ENCODE peak calls at places on chromosomes 11 and 22, in six cellular contexts. T is K562, E is A549, L is endothelial cell of umbilical vein, D is H1, Z is WTC11. I is an unnamed sample.

GRCh38 chr22:29964777-29965176 is 81.8 kb downstream of the MTMR3 start:
- DNase-seq in L (no peak), T (no peak), Z (no peak), E (no peak), D (no peak), I (no peak)

GRCh38 chr11:12403122-12403994 is 26.0 kb downstream of the PARVA start:
- DNase-seq in E (no peak), T (no peak), D (no peak), L (no peak), Z (no peak), I (no peak)

GRCh38 chr11:120801801-120802689 is 221.9 kb upstream of the TBCEL start:
- DNase-seq in T (peak; percentile 71), L (peak; percentile 58), D (peak; percentile 25), Z (peak; percentile 83), E (peak; percentile 38), I (peak; percentile 28)

GRCh38 chr11:67998150-67999045 is 5.5 kb downstream of the UNC93B1 start:
- DNase-seq in L (no peak), Z (no peak), E (no peak), D (no peak), T (no peak), I (no peak)

GRCh38 chr11:71267807-71268421 is 15.5 kb upstream of the SHANK2 start:
- DNase-seq in D (no peak), E (no peak), Z (no peak), L (no peak), T (no peak), I (no peak)

GRCh38 chr11:103091024-103091423 is 936 bp downstream of the DCUN1D5 start:
- DNase-seq in L (peak; percentile 29), Z (no peak), D (no peak), E (peak; percentile 22), T (no peak), I (peak; percentile 12)

GRCh38 chr22:44625981-44626687 is 75.9 kb upstream of the PRR5 start:
- DNase-seq in D (peak; percentile 31), L (peak; percentile 62), Z (peak; percentile 84), T (peak; percentile 70), E (peak; percentile 55), I (peak; percentile 51)

GRCh38 chr11:95284057-95285052 is 53.4 kb upstream of the SESN3 start:
- DNase-seq in D (no peak), L (no peak), Z (no peak), T (no peak), E (no peak), I (no peak)

GRCh38 chr22:40401532-40401931 is 31.1 kb downstream of the SGSM3 start:
- DNase-seq in Z (no peak), T (no peak), E (no peak), D (no peak), L (no peak), I (no peak)

GRCh38 chr11:28581286-28582242 is 473.4 kb downstream of the METTL15 start:
- DNase-seq in L (no peak), T (no peak), E (no peak), Z (peak; percentile 17), D (no peak), I (no peak)

GRCh38 chr22:37330200-37331033 is 48.1 kb downstream of the CYTH4 start:
- DNase-seq in D (peak; percentile 69), T (peak; percentile 72), Z (peak; percentile 91), E (peak; percentile 87), L (peak; percentile 48), I (peak; percentile 88)

GRCh38 chr11:61092280-61092766 is 10.0 kb upstream of the CD5 start:
- DNase-seq in L (no peak), E (no peak), Z (no peak), T (no peak), D (no peak), I (no peak)

GRCh38 chr11:121800704-121801516 is 315.1 kb downstream of the BLID start:
- DNase-seq in E (no peak), T (no peak), Z (peak; percentile 79), L (no peak), D (peak; percentile 70), I (no peak)

GRCh38 chr11:8222820-8223512 is 40.7 kb downstream of the LMO1 start:
- DNase-seq in E (no peak), Z (no peak), D (no peak), T (no peak), L (no peak), I (no peak)

GRCh38 chr11:267491-267994 is 10.7 kb upstream of the NLRP6 start:
- DNase-seq in E (peak; percentile 61), D (no peak), T (peak; percentile 73), Z (no peak), L (no peak), I (no peak)

GRCh38 chr11:60785136-60785535 is at the start of gene MS4A10:
- DNase-seq in E (no peak), T (no peak), D (no peak), Z (no peak), L (no peak), I (no peak)

GRCh38 chr11:120682866-120683265 is 171.3 kb downstream of the GRIK4 start:
- DNase-seq in E (no peak), T (no peak), Z (no peak), D (no peak), L (no peak), I (no peak)

GRCh38 chr11:129489254-129489653 is 113.6 kb downstream of the BARX2 start:
- DNase-seq in D (no peak), Z (no peak), L (no peak), E (no peak), T (no peak), I (no peak)

GRCh38 chr11:107215006-107215405 is 196.7 kb upstream of the GUCY1A2 start:
- DNase-seq in E (no peak), D (no peak), Z (no peak), L (no peak), T (no peak), I (no peak)

GRCh38 chr22:25051073-25051472 is 98.6 kb downstream of the KIAA1671 start:
- DNase-seq in T (peak; percentile 27), E (peak; percentile 35), Z (peak; percentile 37), D (no peak), L (no peak), I (no peak)

GRCh38 chr11:73654482-73655021 is 8.2 kb downstream of the PLEKHB1 start:
- DNase-seq in Z (no peak), D (no peak), E (no peak), T (no peak), L (no peak), I (peak; percentile 78)

GRCh38 chr11:116294630-116295029 is 478.2 kb downstream of the BUD13 start:
- DNase-seq in Z (no peak), T (no peak), D (no peak), E (peak; percentile 10), L (peak; percentile 35), I (peak; percentile 39)

GRCh38 chr22:38835888-38836301 is 7.9 kb downstream of the NPTXR start:
- DNase-seq in E (no peak), Z (no peak), D (no peak), L (no peak), T (no peak), I (no peak)

GRCh38 chr11:111944139-111944538 is 7.0 kb downstream of the DIXDC1 start:
- DNase-seq in T (no peak), E (peak; percentile 53), D (no peak), L (peak; percentile 76), Z (no peak), I (peak; percentile 29)

GRCh38 chr22:31289335-31289734 is 3.0 kb downstream of the PIK3IP1 start:
- DNase-seq in D (no peak), L (no peak), E (no peak), T (no peak), Z (no peak), I (no peak)

GRCh38 chr11:69002743-69003231 is 10.3 kb downstream of the MRGPRF start:
- DNase-seq in T (no peak), D (no peak), Z (peak; percentile 8), E (no peak), L (no peak), I (no peak)

GRCh38 chr22:37303821-37304274 is 21.5 kb downstream of the CYTH4 start:
- DNase-seq in T (peak; percentile 40), D (no peak), L (peak; percentile 78), Z (no peak), E (peak; percentile 67), I (peak; percentile 32)

GRCh38 chr22:40541300-40541699 is 95.2 kb downstream of the MRTFA start:
- DNase-seq in E (no peak), D (no peak), T (no peak), L (no peak), Z (no peak), I (no peak)

GRCh38 chr11:95829580-95830259 is 39.4 kb downstream of the CEP57 start:
- DNase-seq in Z (no peak), E (no peak), D (no peak), L (no peak), T (no peak), I (no peak)

GRCh38 chr11:123740787-123741158 is 687 bp downstream of the ZNF202 start:
- DNase-seq in T (no peak), Z (no peak), D (no peak), L (no peak), E (no peak), I (no peak)

GRCh38 chr22:38738475-38739070 is 17.2 kb downstream of the SUN2 start:
- DNase-seq in E (no peak), Z (no peak), D (no peak), T (no peak), L (no peak), I (no peak)

GRCh38 chr11:48020092-48020755 is 39.9 kb downstream of the PTPRJ start:
- DNase-seq in Z (no peak), L (peak; percentile 48), D (no peak), E (no peak), T (no peak), I (no peak)

GRCh38 chr11:6437993-6438392 is 2.8 kb downstream of the HPX start:
- DNase-seq in E (no peak), L (no peak), D (no peak), Z (no peak), T (no peak), I (no peak)
- TF ChIP-seq JUN in E (no peak), L (no peak), D (no peak), Z (no peak), T (no peak), I (no peak)

DNA sequence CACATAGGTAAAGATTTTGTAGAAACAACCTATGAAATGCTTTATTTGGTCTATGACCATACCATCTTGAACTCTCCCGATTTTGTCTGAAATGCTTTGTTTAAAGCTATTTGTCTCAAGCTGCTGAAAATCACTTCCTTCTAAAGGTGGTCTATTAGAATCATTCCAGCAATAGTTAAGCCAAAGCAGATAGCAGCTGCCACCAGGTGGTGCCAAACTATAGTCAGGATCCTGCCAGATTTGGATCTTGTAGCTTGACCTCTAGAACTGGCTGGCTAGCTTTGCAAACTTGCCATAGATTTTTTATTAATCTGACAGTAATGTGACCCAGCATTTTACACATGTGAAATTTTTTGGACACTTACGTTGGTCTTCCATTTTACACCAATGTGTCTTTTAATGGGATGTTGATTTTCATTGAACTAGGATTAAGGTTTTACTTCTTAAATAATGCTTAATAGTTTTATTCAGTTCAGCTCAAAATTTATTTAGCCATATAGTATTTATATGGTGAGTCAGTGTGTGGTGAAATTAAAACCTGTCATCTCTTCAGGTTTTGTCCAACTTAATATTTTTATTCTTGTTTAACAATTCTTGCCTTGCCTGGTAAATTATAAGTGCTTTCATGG is 19.7 kb downstream of the CTR9 start:
- DNase-seq in Z (peak; percentile 61), E (peak; percentile 60), L (peak; percentile 71), T (peak; percentile 48), D (no peak), I (peak; percentile 33)
- TF ChIP-seq JUN in Z (no peak), E (no peak), L (no peak), T (no peak), D (no peak), I (no peak)

GRCh38 chr22:28349114-28349513 is 330.5 kb downstream of the TTC28 start:
- DNase-seq in E (no peak), D (no peak), Z (no peak), L (no peak), T (no peak), I (no peak)
- TF ChIP-seq JUN in E (no peak), D (no peak), Z (no peak), L (no peak), T (no peak), I (no peak)

GRCh38 chr11:29657709-29658108 is 359.1 kb downstream of the KCNA4 start:
- DNase-seq in L (no peak), T (no peak), E (no peak), D (no peak), Z (no peak), I (no peak)
- TF ChIP-seq JUN in L (no peak), T (no peak), E (no peak), D (no peak), Z (no peak), I (no peak)